ENCODE peak calls at places on chromosomes 1 and 21, in six cellular contexts. I is fibroblast of lung, Q is H1, P is IMR-90, N is PC-9, A is mammary epithelial cell. J is an unnamed sample. For H4K20me1, the result is how much of the 10 kb centered on the place peaks cover.

GRCh38 chr21:35265170-35265877 is 216.2 kb upstream of the RUNX1 start:
- DNase-seq in P (peak), Q (no peak), N (peak), I (peak), A (peak), J (no peak)

GRCh38 chr1:64915381-64916274 is 50.7 kb downstream of the JAK1 start:
- DNase-seq in I (peak), A (peak), N (peak), P (peak), Q (no peak), J (peak)

GRCh38 chr1:185400057-185400456 is 83.0 kb upstream of the IVNS1ABP start:
- DNase-seq in I (peak), Q (no peak), N (no peak), A (peak), P (peak), J (no peak)

GRCh38 chr1:164443166-164443565 is 115.8 kb upstream of the PBX1 start:
- DNase-seq in Q (no peak), A (no peak), P (no peak), N (no peak), I (no peak), J (no peak)

GRCh38 chr21:15742694-15743093 is 12.9 kb downstream of the USP25 start:
- DNase-seq in A (no peak), Q (no peak), N (no peak), I (no peak), P (no peak), J (no peak)

GRCh38 chr21:31460985-31461384 is 116.9 kb upstream of the TIAM1 start:
- DNase-seq in Q (no peak), N (no peak), A (no peak), I (no peak), P (no peak), J (no peak)

GRCh38 chr1:6343506-6344405 is 49.8 kb downstream of the ACOT7 start:
- DNase-seq in P (peak), I (peak), Q (peak), N (peak), A (peak), J (peak)

GRCh38 chr1:150066838-150067183 is 765 bp upstream of the VPS45 start:
- DNase-seq in I (no peak), A (no peak), Q (peak), N (no peak), P (no peak), J (peak)

GRCh38 chr1:54750596-54750995 is 13.7 kb downstream of the PARS2 start:
- DNase-seq in N (no peak), I (no peak), A (no peak), P (no peak), Q (no peak), J (no peak)

GRCh38 chr1:27571439-27572018 is 32.4 kb downstream of the AHDC1 start:
- DNase-seq in A (no peak), I (no peak), Q (no peak), N (no peak), P (no peak), J (no peak)

GRCh38 chr1:27569088-27569459 is 34.9 kb downstream of the AHDC1 start:
- DNase-seq in A (no peak), Q (no peak), P (no peak), N (no peak), I (no peak), J (no peak)

GRCh38 chr1:27570823-27571222 is 33.1 kb downstream of the AHDC1 start:
- DNase-seq in P (no peak), N (peak), I (no peak), Q (no peak), A (no peak), J (no peak)

GRCh38 chr1:27569506-27570382 is 34.2 kb downstream of the AHDC1 start:
- DNase-seq in N (no peak), A (no peak), I (no peak), Q (no peak), P (no peak), J (no peak)

DNA sequence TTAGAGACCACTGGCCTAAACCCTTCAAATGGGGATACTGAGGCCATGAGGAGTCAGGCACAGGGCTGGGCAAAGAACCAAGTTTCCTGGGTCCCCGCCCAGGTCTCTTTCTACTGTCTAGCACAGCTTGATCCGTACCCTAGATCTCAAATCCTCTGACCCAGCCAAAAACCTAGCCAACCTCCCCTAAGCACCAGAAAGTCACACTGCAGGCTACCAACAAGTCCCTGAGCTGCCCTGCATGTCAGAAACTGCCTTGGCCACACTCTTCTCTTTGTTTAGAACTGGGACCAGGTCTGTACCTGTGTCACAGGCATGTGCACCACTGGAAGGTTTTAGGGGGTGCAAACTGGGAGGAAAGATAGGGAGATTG is 33.6 kb downstream of the AHDC1 start:
- DNase-seq in A (no peak), Q (no peak), N (no peak), I (no peak), P (no peak), J (no peak)
- H4K20me1 ChIP-seq in A (under half), Q (under half), N (under half), I (under half), P (half or more), J (half or more)

GRCh38 chr1:32334274-32334861 is 1.7 kb downstream of the MARCKSL1 start:
- DNase-seq in A (no peak), P (no peak), Q (no peak), I (no peak), N (no peak), J (no peak)
- H4K20me1 ChIP-seq in A (under half), P (under half), Q (under half), I (under half), N (under half), J (under half)

GRCh38 chr1:155969377-155969791 is 9.0 kb downstream of the ARHGEF2 start:
- DNase-seq in Q (no peak), I (no peak), P (no peak), N (no peak), A (no peak), J (no peak)

GRCh38 chr1:155967410-155968400 is 10.6 kb downstream of the ARHGEF2 start:
- DNase-seq in A (no peak), I (no peak), N (no peak), P (no peak), Q (no peak), J (no peak)

GRCh38 chr1:155970531-155971167 is 7.7 kb downstream of the ARHGEF2 start:
- DNase-seq in Q (no peak), A (no peak), P (peak), N (no peak), I (peak), J (no peak)

GRCh38 chr1:155966750-155967149 is 11.6 kb downstream of the ARHGEF2 start:
- DNase-seq in I (no peak), A (no peak), N (no peak), P (no peak), Q (no peak), J (no peak)

GRCh38 chr1:155968670-155969069 is 9.7 kb downstream of the ARHGEF2 start:
- DNase-seq in P (peak), A (no peak), N (no peak), Q (no peak), I (peak), J (no peak)
- H4K20me1 ChIP-seq in P (half or more), A (under half), N (half or more), Q (under half), I (under half), J (under half)

GRCh38 chr1:1315435-1315901 is 7.1 kb downstream of the PUSL1 start:
- DNase-seq in N (no peak), A (no peak), I (no peak), Q (no peak), P (no peak), J (no peak)

GRCh38 chr1:1314237-1314586 is 5.8 kb downstream of the PUSL1 start:
- DNase-seq in N (no peak), A (no peak), Q (no peak), P (no peak), I (no peak), J (no peak)

GRCh38 chr1:1314678-1315335 is 6.4 kb downstream of the PUSL1 start:
- DNase-seq in Q (no peak), N (no peak), I (no peak), A (no peak), P (no peak), J (no peak)

GRCh38 chr1:1312450-1313314 is 4.3 kb downstream of the PUSL1 start:
- DNase-seq in N (no peak), I (no peak), P (no peak), A (no peak), Q (no peak), J (no peak)

GRCh38 chr1:1313500-1314236 is 5.3 kb downstream of the PUSL1 start:
- DNase-seq in P (no peak), A (no peak), I (no peak), Q (no peak), N (no peak), J (no peak)
- H4K20me1 ChIP-seq in P (under half), A (under half), I (under half), Q (under half), N (half or more), J (under half)

GRCh38 chr1:8705104-8705503 is 112.3 kb downstream of the RERE start:
- DNase-seq in A (no peak), I (no peak), Q (no peak), P (no peak), N (peak), J (no peak)

GRCh38 chr1:8699679-8700078 is 117.8 kb downstream of the RERE start:
- DNase-seq in A (no peak), P (no peak), N (no peak), Q (no peak), I (no peak), J (no peak)

GRCh38 chr1:8698937-8699447 is 118.4 kb downstream of the RERE start:
- DNase-seq in A (no peak), I (no peak), Q (no peak), P (no peak), N (no peak), J (no peak)

GRCh38 chr1:8702848-8703810 is 114.3 kb downstream of the RERE start:
- DNase-seq in N (peak), P (peak), I (peak), Q (peak), A (peak), J (peak)

DNA sequence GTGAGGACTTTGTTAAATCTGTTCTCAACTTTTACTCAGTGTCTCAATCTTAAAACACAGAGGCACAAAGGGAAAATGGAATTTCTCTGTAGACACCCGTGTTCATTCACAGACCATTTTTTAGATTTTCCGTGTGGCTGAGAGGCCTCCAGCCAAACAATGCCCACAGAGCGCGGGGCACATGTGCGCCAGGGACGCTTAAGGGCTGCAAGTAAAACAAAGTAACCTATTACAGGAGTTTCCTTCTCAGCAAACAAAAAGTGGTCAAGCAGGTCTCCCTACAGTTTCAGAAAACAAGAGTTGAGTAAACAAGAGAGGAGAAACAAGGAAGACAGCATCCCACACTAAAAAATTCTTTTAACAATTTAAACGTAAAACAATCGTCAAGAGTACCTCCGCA is 115.3 kb downstream of the RERE start:
- DNase-seq in I (no peak), A (peak), P (no peak), N (peak), Q (no peak), J (peak)
- H4K20me1 ChIP-seq in I (under half), A (under half), P (under half), N (under half), Q (under half), J (under half)